ENCODE peak calls at places on chromosomes 1 and 21, in six cellular contexts. P is stimulated activated CD8-positive, alpha-beta memory T cell treated with anti-CD3 and anti-CD28 coated beads, Interleukin-2, amount 100 ng/mL, for 48 hours; E is hippocampal formation; U is NB4; R is GM19239; C is Calu3. W is an unnamed sample.

GRCh38 chr1:28249013-28249870 is 10.1 kb upstream of the SESN2 start:
- DNase-seq in P (no peak), E (no peak), U (peak), R (no peak), C (peak), W (peak)

GRCh38 chr1:118504867-118505266 is 319.8 kb upstream of the SPAG17 start:
- DNase-seq in P (no peak), E (no peak), U (no peak), R (no peak), C (no peak), W (no peak)

GRCh38 chr1:91610102-91610501 is 109.5 kb downstream of the CDC7 start:
- DNase-seq in P (no peak), E (no peak), U (no peak), R (no peak), C (no peak), W (no peak)

GRCh38 chr1:1345860-1346500 is 3.2 kb downstream of the DVL1 start:
- DNase-seq in P (no peak), E (peak), U (no peak), R (no peak), C (no peak), W (no peak)

GRCh38 chr1:111538343-111539035 is 35.1 kb upstream of the ADORA3 start:
- DNase-seq in P (no peak), E (no peak), U (no peak), R (no peak), C (no peak), W (no peak)

GRCh38 chr1:242185728-242186127 is 186.8 kb upstream of the MAP1LC3C start:
- DNase-seq in P (no peak), E (no peak), U (peak), R (no peak), C (no peak), W (no peak)

GRCh38 chr1:14924455-14925325 is 228.9 kb upstream of the TMEM51 start:
- DNase-seq in P (no peak), E (peak), U (peak), R (peak), C (peak), W (no peak)

GRCh38 chr1:226691257-226691656 is 47.8 kb downstream of the ITPKB start:
- DNase-seq in P (no peak), E (no peak), U (no peak), R (no peak), C (no peak), W (no peak)

GRCh38 chr1:109529895-109530456 is 9.7 kb upstream of the GPR61 start:
- DNase-seq in P (no peak), E (no peak), U (no peak), R (no peak), C (no peak), W (no peak)

GRCh38 chr1:59678809-59679228 is 135.9 kb upstream of the HOOK1 start:
- DNase-seq in P (no peak), E (no peak), U (peak), R (no peak), C (peak), W (no peak)

GRCh38 chr1:159222075-159222865 is 17.6 kb downstream of the ACKR1 start:
- DNase-seq in P (no peak), E (no peak), U (no peak), R (no peak), C (no peak), W (no peak)

GRCh38 chr1:156551866-156552265 is 20.5 kb downstream of the IQGAP3 start:
- DNase-seq in P (no peak), E (no peak), U (peak), R (no peak), C (peak), W (no peak)

GRCh38 chr21:42111811-42112210 is 40.7 kb downstream of the UMODL1 start:
- DNase-seq in P (no peak), E (no peak), U (no peak), R (no peak), C (no peak), W (no peak)

GRCh38 chr1:33713058-33713877 is 150.6 kb upstream of the HMGB4 start:
- DNase-seq in P (no peak), E (no peak), U (no peak), R (no peak), C (no peak), W (no peak)

GRCh38 chr1:214216031-214216430 is 64.9 kb upstream of the SMYD2 start:
- DNase-seq in P (no peak), E (no peak), U (no peak), R (no peak), C (no peak), W (no peak)

GRCh38 chr1:156815307-156815826 is 1.3 kb downstream of the SH2D2A start:
- DNase-seq in P (no peak), E (no peak), U (no peak), R (no peak), C (no peak), W (no peak)

GRCh38 chr1:107943694-107944093 is 21.3 kb downstream of the VAV3 start:
- DNase-seq in P (no peak), E (no peak), U (no peak), R (no peak), C (no peak), W (no peak)

GRCh38 chr1:56061824-56062223 is 517.5 kb downstream of the PLPP3 start:
- DNase-seq in P (no peak), E (no peak), U (peak), R (no peak), C (no peak), W (no peak)

GRCh38 chr1:247421074-247421473 is 5.1 kb downstream of the NLRP3 start:
- DNase-seq in P (no peak), E (no peak), U (peak), R (no peak), C (no peak), W (no peak)

GRCh38 chr1:154466879-154467767 is 34.9 kb upstream of the TDRD10 start:
- DNase-seq in P (no peak), E (no peak), U (no peak), R (no peak), C (no peak), W (no peak)

GRCh38 chr1:6634278-6635052 is 9.8 kb downstream of the THAP3 start:
- DNase-seq in P (no peak), E (no peak), U (peak), R (peak), C (peak), W (no peak)

GRCh38 chr1:7386226-7387052 is 384.7 kb upstream of the VAMP3 start:
- DNase-seq in P (no peak), E (no peak), U (no peak), R (no peak), C (no peak), W (no peak)

GRCh38 chr1:147608601-147609000 is 61.7 kb downstream of the ACP6 start:
- DNase-seq in P (no peak), E (no peak), U (no peak), R (no peak), C (no peak), W (no peak)

GRCh38 chr1:211951856-211952255 is 83.5 kb downstream of the INTS7 start:
- DNase-seq in P (no peak), E (no peak), U (peak), R (peak), C (peak), W (no peak)

GRCh38 chr1:167517535-167518330 is 596 bp downstream of the CD247 start:
- DNase-seq in P (peak), E (no peak), U (no peak), R (no peak), C (no peak), W (no peak)

GRCh38 chr1:155049651-155050559 is 1.2 kb upstream of the ADAM15 start:
- DNase-seq in P (no peak), E (no peak), U (no peak), R (no peak), C (no peak), W (no peak)

GRCh38 chr1:239112092-239112491 is 274.3 kb upstream of the CHRM3 start:
- DNase-seq in P (no peak), E (no peak), U (no peak), R (no peak), C (no peak), W (no peak)

GRCh38 chr1:83508485-83509151 is 490.3 kb downstream of the TTLL7 start:
- DNase-seq in P (no peak), E (no peak), U (no peak), R (peak), C (no peak), W (no peak)

GRCh38 chr1:204909109-204909508 is 38.4 kb downstream of the NFASC start:
- DNase-seq in P (no peak), E (no peak), U (no peak), R (no peak), C (no peak), W (no peak)

GRCh38 chr1:17135530-17135929 is 16.3 kb upstream of the PADI2 start:
- DNase-seq in P (no peak), E (no peak), U (no peak), R (no peak), C (no peak), W (no peak)

GRCh38 chr1:205068457-205069035 is 15.7 kb downstream of the TMEM81 start:
- DNase-seq in P (no peak), E (no peak), U (no peak), R (no peak), C (no peak), W (no peak)

GRCh38 chr21:25506887-25507286 is 100.4 kb downstream of the MRPL39 start:
- DNase-seq in P (no peak), E (no peak), U (no peak), R (no peak), C (no peak), W (no peak)

GRCh38 chr1:15957221-15958090 is 18.4 kb downstream of the ZBTB17 start:
- DNase-seq in P (no peak), E (no peak), U (no peak), R (no peak), C (no peak), W (no peak)

GRCh38 chr1:208544058-208544457 is 299.9 kb upstream of the PLXNA2 start:
- DNase-seq in P (no peak), E (no peak), U (no peak), R (no peak), C (no peak), W (no peak)

GRCh38 chr1:214552174-214552608 is 789 bp upstream of the PTPN14 start:
- DNase-seq in P (no peak), E (peak), U (no peak), R (no peak), C (peak), W (no peak)

GRCh38 chr1:11680270-11681070 is 478 bp downstream of the MAD2L2 start:
- DNase-seq in P (peak), E (no peak), U (no peak), R (no peak), C (no peak), W (no peak)

W was measured in SIG-M5.